ENCODE peak calls at places on chromosomes 6 and 20, in six cellular contexts. A, W, T, F, U and V are unnamed samples.

GRCh38 chr6:111764238-111765182 is 108.7 kb downstream of the FYN start:
- DNase-seq in A (no peak), W (peak; percentile 48), T (no peak), F (no peak), U (peak; percentile 56), V (no peak)

GRCh38 chr20:3727333-3728035 is 5.0 kb upstream of the HSPA12B start:
- DNase-seq in A (no peak), W (no peak), T (peak; percentile 42), F (no peak), U (no peak), V (peak; percentile 38)

GRCh38 chr6:168390746-168391400 is 50.1 kb upstream of the SMOC2 start:
- DNase-seq in A (no peak), W (no peak), T (no peak), F (no peak), U (no peak), V (no peak)

GRCh38 chr6:21885532-21886089 is 292.1 kb downstream of the SOX4 start:
- DNase-seq in A (peak; percentile 85), W (no peak), T (peak; percentile 88), F (peak; percentile 19), U (peak; percentile 45), V (no peak)

GRCh38 chr6:44576132-44576601 is 188.7 kb downstream of the CDC5L start:
- DNase-seq in A (peak; percentile 16), W (no peak), T (no peak), F (no peak), U (no peak), V (no peak)

GRCh38 chr6:21265264-21266044 is 328.1 kb upstream of the SOX4 start:
- DNase-seq in A (peak; percentile 11), W (no peak), T (no peak), F (no peak), U (no peak), V (no peak)

GRCh38 chr6:32146687-32147086 is 5.1 kb downstream of the PRRT1 start:
- DNase-seq in A (no peak), W (no peak), T (no peak), F (no peak), U (no peak), V (no peak)

GRCh38 chr6:166419268-166419667 is 36.5 kb upstream of the MPC1 start:
- DNase-seq in A (no peak), W (no peak), T (peak; percentile 49), F (no peak), U (no peak), V (no peak)

GRCh38 chr6:33710296-33711121 is 991 bp downstream of the UQCC2 start:
- DNase-seq in A (no peak), W (no peak), T (no peak), F (no peak), U (peak; percentile 37), V (peak; percentile 53)

GRCh38 chr6:46677314-46677654 is 10.4 kb upstream of the TDRD6 start:
- DNase-seq in A (no peak), W (no peak), T (no peak), F (no peak), U (peak; percentile 45), V (no peak)

GRCh38 chr6:152124432-152125074 is 317.1 kb downstream of the ESR1 start:
- DNase-seq in A (peak; percentile 46), W (no peak), T (peak; percentile 77), F (no peak), U (peak; percentile 42), V (no peak)

GRCh38 chr20:38242848-38243449 is 17.6 kb downstream of the KIAA1755 start:
- DNase-seq in A (no peak), W (no peak), T (no peak), F (no peak), U (peak; percentile 17), V (peak; percentile 5)
- TF ChIP-seq CTCF in A (peak; percentile 43), W (peak; percentile 46), T (peak; percentile 46), F (peak; percentile 51), U (peak; percentile 70), V (peak; percentile 74)

GRCh38 chr6:56957856-56958255 is 2.9 kb downstream of the BEND6 start:
- DNase-seq in A (no peak), W (no peak), T (no peak), F (no peak), U (no peak), V (no peak)

GRCh38 chr6:56956481-56956880 is 1.6 kb downstream of the BEND6 start:
- DNase-seq in A (no peak), W (no peak), T (no peak), F (no peak), U (no peak), V (no peak)

GRCh38 chr6:56953597-56954388 is 1.1 kb upstream of the BEND6 start:
- DNase-seq in A (no peak), W (no peak), T (peak; percentile 41), F (no peak), U (peak; percentile 33), V (no peak)

GRCh38 chr6:56954389-56955170 is at the start of gene BEND6:
- DNase-seq in A (peak; percentile 42), W (no peak), T (peak; percentile 84), F (peak; percentile 29), U (peak; percentile 86), V (peak; percentile 66)

GRCh38 chr6:56955171-56956155 is 556 bp downstream of the BEND6 start:
- DNase-seq in A (peak; percentile 63), W (no peak), T (peak; percentile 93), F (peak; percentile 86), U (peak; percentile 94), V (peak; percentile 94)
- TF ChIP-seq CTCF in A (peak; percentile 92), W (peak; percentile 32), T (peak; percentile 81), F (peak; percentile 86), U (peak; percentile 78), V (peak; percentile 92)

DNA sequence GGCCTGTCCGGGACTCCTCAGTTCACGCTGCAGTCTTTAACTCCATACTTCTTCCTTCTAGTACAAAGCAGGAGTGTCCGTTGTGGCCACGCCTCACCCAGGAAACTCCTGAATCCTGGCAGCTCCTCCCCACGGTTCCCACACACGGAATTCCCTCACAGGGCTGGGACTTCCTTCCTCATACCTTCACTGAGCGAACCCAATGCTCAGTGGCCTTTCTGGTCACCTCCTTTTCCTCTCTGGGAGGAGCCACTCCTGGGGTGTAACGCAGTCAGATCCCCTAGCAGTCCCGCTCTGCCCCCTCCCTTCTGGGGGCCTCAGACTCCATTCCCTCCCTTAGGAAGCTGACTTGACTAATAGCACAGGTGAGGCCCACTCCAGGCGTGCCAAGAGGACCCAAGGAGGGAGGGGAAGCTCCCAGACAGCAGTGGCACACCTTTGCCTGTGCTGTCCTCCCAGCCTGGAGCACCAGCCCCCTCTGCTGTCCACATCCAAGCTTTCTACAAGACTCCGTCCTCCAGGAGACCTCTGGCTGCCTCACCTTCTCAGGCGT is at the start of gene SLC52A3:
- DNase-seq in A (no peak), W (no peak), T (no peak), F (peak; percentile 19), U (peak; percentile 51), V (no peak)
- TF ChIP-seq CTCF in A (peak; percentile 19), W (no peak), T (peak; percentile 22), F (peak; percentile 50), U (peak; percentile 52), V (no peak)

GRCh38 chr6:79697430-79697829 is 66.3 kb downstream of the SH3BGRL2 start:
- DNase-seq in A (no peak), W (no peak), T (no peak), F (no peak), U (no peak), V (no peak)

GRCh38 chr6:79694156-79694555 is 63.0 kb downstream of the SH3BGRL2 start:
- DNase-seq in A (no peak), W (no peak), T (no peak), F (no peak), U (no peak), V (no peak)

GRCh38 chr6:79699606-79700005 is 68.5 kb downstream of the SH3BGRL2 start:
- DNase-seq in A (no peak), W (no peak), T (no peak), F (no peak), U (no peak), V (no peak)

DNA sequence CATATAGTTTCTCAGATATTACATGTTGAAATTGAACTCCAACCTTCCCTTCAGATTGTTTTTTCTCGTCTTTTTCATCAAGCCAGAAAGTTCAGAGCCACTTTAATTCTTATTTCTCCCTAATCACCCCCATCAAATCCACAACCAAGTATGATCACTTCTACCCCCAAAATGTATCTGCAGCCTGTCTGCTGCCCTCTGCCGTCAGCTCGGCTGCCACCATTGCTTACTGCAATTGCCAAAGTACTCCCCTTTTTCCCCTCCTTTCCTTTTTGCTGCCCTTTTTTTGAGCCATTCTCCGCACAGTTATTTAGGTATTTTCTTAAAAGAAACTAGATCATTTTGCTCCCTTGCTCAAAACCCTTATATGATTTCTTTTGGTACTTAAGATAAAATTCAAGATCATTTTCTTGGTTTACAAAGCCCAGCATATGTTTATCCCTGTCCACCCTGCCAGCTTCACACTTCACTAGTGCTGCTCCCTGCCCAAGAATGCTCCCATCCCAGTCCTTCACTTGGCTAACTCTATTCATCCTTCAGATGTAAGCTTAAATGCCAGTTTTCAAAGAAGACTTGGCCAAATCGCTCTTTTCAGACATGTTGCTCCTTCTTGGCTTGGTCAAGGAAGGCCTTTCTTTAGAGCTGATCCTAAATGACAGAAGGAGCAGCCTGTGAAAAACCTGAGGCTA is 63.6 kb downstream of the SH3BGRL2 start:
- DNase-seq in A (no peak), W (no peak), T (no peak), F (no peak), U (peak; percentile 29), V (no peak)
- TF ChIP-seq CTCF in A (peak; percentile 51), W (no peak), T (peak; percentile 11), F (peak; percentile 24), U (peak; percentile 61), V (peak; percentile 30)

DNA sequence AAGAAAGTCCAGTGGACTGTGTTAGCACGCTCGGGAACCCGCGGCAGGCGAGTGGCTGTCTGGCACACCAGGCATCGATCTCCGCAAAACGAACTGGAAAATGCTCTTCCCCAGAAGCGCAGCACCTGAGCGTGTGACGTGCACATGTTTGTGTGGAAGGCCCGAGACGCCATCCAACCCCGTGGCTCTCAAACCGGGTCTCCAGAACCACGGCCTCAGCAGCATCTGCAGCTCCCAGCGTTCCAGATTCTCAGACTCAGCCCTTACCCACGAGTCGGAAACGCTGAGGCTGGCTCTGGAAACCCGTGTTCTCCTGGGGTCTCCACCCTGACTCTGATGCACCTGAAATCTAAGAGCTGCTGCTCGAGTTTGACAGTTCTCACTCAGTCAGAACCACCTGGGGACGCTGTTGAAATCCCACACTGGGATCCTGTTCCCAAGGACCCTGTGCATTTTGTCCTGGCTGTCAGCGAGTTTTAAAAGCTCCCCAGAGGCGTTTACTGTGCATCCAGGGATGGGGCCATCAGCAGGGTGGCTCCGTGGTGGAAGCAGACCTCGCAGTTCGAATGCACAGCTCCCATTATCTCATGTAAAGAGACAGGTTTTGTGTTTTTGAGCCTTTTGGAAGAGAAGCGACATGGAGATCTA is 69.0 kb downstream of the DLL1 start:
- DNase-seq in A (no peak), W (peak; percentile 33), T (no peak), F (no peak), U (no peak), V (no peak)
- TF ChIP-seq CTCF in A (no peak), W (no peak), T (no peak), F (no peak), U (no peak), V (no peak)

DNA sequence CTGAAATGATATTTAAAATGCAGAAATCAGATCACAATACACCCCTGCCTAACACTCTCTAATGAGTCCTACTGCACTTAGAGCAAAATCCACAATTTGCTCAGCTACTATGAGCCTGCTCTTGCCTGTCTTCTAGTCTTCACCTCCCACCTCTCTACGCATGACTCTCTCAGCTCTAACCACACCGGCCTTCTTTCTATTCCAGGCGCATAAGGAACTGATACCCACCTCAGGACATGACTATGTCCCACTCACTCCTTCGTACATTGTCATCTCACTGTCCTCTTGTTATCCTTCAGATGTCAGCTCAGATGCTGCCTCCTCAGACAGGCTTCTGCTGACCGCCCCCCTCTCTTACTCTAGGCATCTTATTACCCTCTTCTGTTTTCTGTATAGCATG is 201.0 kb upstream of the FLRT3 start:
- DNase-seq in A (no peak), W (no peak), T (no peak), F (no peak), U (no peak), V (no peak)
- TF ChIP-seq CTCF in A (no peak), W (no peak), T (no peak), F (no peak), U (no peak), V (no peak)